ENCODE peak calls at places on chromosomes 4 and X, in nine cellular contexts. One of them, this sample, is unnamed.

GRCh38 chr4:74054483-74055032 is 16.1 kb upstream of the CXCL3 start:
- DNase-seq in activated CD8-positive, alpha-beta memory T cell treated with anti-CD3 and anti-CD28 coated beads, Interleukin-2, amount 50 U/mL, for 4 hours: no peak
- DNase-seq in left cardiac atrium: no peak
- DNase-seq in NCI-H1092: no peak
- DNase-seq in activated T-cell treated with anti-CD3 and anti-CD28 coated beads for 24 hours: no peak
- DNase-seq in germinal center: no peak
- DNase-seq in GM20000: no peak
- DNase-seq in neural crest cell: no peak
- DNase-seq in fibroblast of pulmonary artery: no peak
- DNase-seq in this sample: no peak

GRCh38 chr4:8281519-8282133 is 12.1 kb downstream of the HTRA3 start:
- DNase-seq in activated CD8-positive, alpha-beta memory T cell treated with anti-CD3 and anti-CD28 coated beads, Interleukin-2, amount 50 U/mL, for 4 hours: no peak
- DNase-seq in left cardiac atrium: peak
- DNase-seq in NCI-H1092: no peak
- DNase-seq in activated T-cell treated with anti-CD3 and anti-CD28 coated beads for 24 hours: no peak
- DNase-seq in germinal center: no peak
- DNase-seq in GM20000: no peak
- DNase-seq in neural crest cell: no peak
- DNase-seq in fibroblast of pulmonary artery: peak
- DNase-seq in this sample: peak

GRCh38 chr4:100294356-100294755 is 104.1 kb upstream of the DDIT4L start:
- DNase-seq in activated CD8-positive, alpha-beta memory T cell treated with anti-CD3 and anti-CD28 coated beads, Interleukin-2, amount 50 U/mL, for 4 hours: no peak
- DNase-seq in left cardiac atrium: no peak
- DNase-seq in NCI-H1092: no peak
- DNase-seq in activated T-cell treated with anti-CD3 and anti-CD28 coated beads for 24 hours: no peak
- DNase-seq in germinal center: no peak
- DNase-seq in GM20000: no peak
- DNase-seq in neural crest cell: no peak
- DNase-seq in fibroblast of pulmonary artery: peak
- DNase-seq in this sample: no peak

GRCh38 chr4:22019676-22020075 is 71.1 kb upstream of the KCNIP4 start:
- DNase-seq in activated CD8-positive, alpha-beta memory T cell treated with anti-CD3 and anti-CD28 coated beads, Interleukin-2, amount 50 U/mL, for 4 hours: no peak
- DNase-seq in left cardiac atrium: no peak
- DNase-seq in NCI-H1092: no peak
- DNase-seq in activated T-cell treated with anti-CD3 and anti-CD28 coated beads for 24 hours: no peak
- DNase-seq in germinal center: no peak
- DNase-seq in GM20000: no peak
- DNase-seq in neural crest cell: no peak
- DNase-seq in fibroblast of pulmonary artery: peak
- DNase-seq in this sample: no peak

GRCh38 chr4:78533854-78534253 is 17.7 kb upstream of the ANXA3 start:
- DNase-seq in activated CD8-positive, alpha-beta memory T cell treated with anti-CD3 and anti-CD28 coated beads, Interleukin-2, amount 50 U/mL, for 4 hours: no peak
- DNase-seq in left cardiac atrium: no peak
- DNase-seq in NCI-H1092: no peak
- DNase-seq in activated T-cell treated with anti-CD3 and anti-CD28 coated beads for 24 hours: no peak
- DNase-seq in germinal center: no peak
- DNase-seq in GM20000: no peak
- DNase-seq in neural crest cell: no peak
- DNase-seq in fibroblast of pulmonary artery: no peak
- DNase-seq in this sample: no peak

GRCh38 chr4:85527815-85528214 is 52.9 kb downstream of the ARHGAP24 start:
- DNase-seq in activated CD8-positive, alpha-beta memory T cell treated with anti-CD3 and anti-CD28 coated beads, Interleukin-2, amount 50 U/mL, for 4 hours: no peak
- DNase-seq in left cardiac atrium: no peak
- DNase-seq in NCI-H1092: no peak
- DNase-seq in activated T-cell treated with anti-CD3 and anti-CD28 coated beads for 24 hours: no peak
- DNase-seq in germinal center: no peak
- DNase-seq in GM20000: no peak
- DNase-seq in neural crest cell: no peak
- DNase-seq in fibroblast of pulmonary artery: no peak
- DNase-seq in this sample: no peak

GRCh38 chr4:48642421-48643144 is 137.5 kb downstream of the FRYL start:
- DNase-seq in activated CD8-positive, alpha-beta memory T cell treated with anti-CD3 and anti-CD28 coated beads, Interleukin-2, amount 50 U/mL, for 4 hours: no peak
- DNase-seq in left cardiac atrium: no peak
- DNase-seq in NCI-H1092: no peak
- DNase-seq in activated T-cell treated with anti-CD3 and anti-CD28 coated beads for 24 hours: no peak
- DNase-seq in germinal center: no peak
- DNase-seq in GM20000: no peak
- DNase-seq in neural crest cell: no peak
- DNase-seq in fibroblast of pulmonary artery: peak
- DNase-seq in this sample: no peak

GRCh38 chr4:123452585-123452984 is 56.0 kb downstream of the SPRY1 start:
- DNase-seq in activated CD8-positive, alpha-beta memory T cell treated with anti-CD3 and anti-CD28 coated beads, Interleukin-2, amount 50 U/mL, for 4 hours: peak
- DNase-seq in left cardiac atrium: peak
- DNase-seq in NCI-H1092: peak
- DNase-seq in activated T-cell treated with anti-CD3 and anti-CD28 coated beads for 24 hours: no peak
- DNase-seq in germinal center: no peak
- DNase-seq in GM20000: no peak
- DNase-seq in neural crest cell: no peak
- DNase-seq in fibroblast of pulmonary artery: peak
- DNase-seq in this sample: no peak

GRCh38 chrX:105314468-105314867 is 94.0 kb upstream of the TEX13A start:
- DNase-seq in activated CD8-positive, alpha-beta memory T cell treated with anti-CD3 and anti-CD28 coated beads, Interleukin-2, amount 50 U/mL, for 4 hours: no peak
- DNase-seq in left cardiac atrium: no peak
- DNase-seq in NCI-H1092: no peak
- DNase-seq in activated T-cell treated with anti-CD3 and anti-CD28 coated beads for 24 hours: no peak
- DNase-seq in germinal center: no peak
- DNase-seq in GM20000: no peak
- DNase-seq in neural crest cell: no peak
- DNase-seq in fibroblast of pulmonary artery: peak
- DNase-seq in this sample: no peak

GRCh38 chr4:112523764-112524505 is 8.0 kb upstream of the NEUROG2 start:
- DNase-seq in activated CD8-positive, alpha-beta memory T cell treated with anti-CD3 and anti-CD28 coated beads, Interleukin-2, amount 50 U/mL, for 4 hours: peak
- DNase-seq in left cardiac atrium: peak
- DNase-seq in NCI-H1092: peak
- DNase-seq in activated T-cell treated with anti-CD3 and anti-CD28 coated beads for 24 hours: peak
- DNase-seq in germinal center: peak
- DNase-seq in GM20000: peak
- DNase-seq in neural crest cell: peak
- DNase-seq in fibroblast of pulmonary artery: peak
- DNase-seq in this sample: no peak

GRCh38 chr4:121668368-121669162 is 28.2 kb downstream of the ANXA5 start:
- DNase-seq in activated CD8-positive, alpha-beta memory T cell treated with anti-CD3 and anti-CD28 coated beads, Interleukin-2, amount 50 U/mL, for 4 hours: no peak
- DNase-seq in left cardiac atrium: no peak
- DNase-seq in NCI-H1092: no peak
- DNase-seq in activated T-cell treated with anti-CD3 and anti-CD28 coated beads for 24 hours: no peak
- DNase-seq in germinal center: no peak
- DNase-seq in GM20000: no peak
- DNase-seq in neural crest cell: no peak
- DNase-seq in fibroblast of pulmonary artery: peak
- DNase-seq in this sample: no peak

GRCh38 chrX:47571215-47571614 is 10.2 kb downstream of the ARAF start:
- DNase-seq in activated CD8-positive, alpha-beta memory T cell treated with anti-CD3 and anti-CD28 coated beads, Interleukin-2, amount 50 U/mL, for 4 hours: no peak
- DNase-seq in left cardiac atrium: no peak
- DNase-seq in NCI-H1092: no peak
- DNase-seq in activated T-cell treated with anti-CD3 and anti-CD28 coated beads for 24 hours: no peak
- DNase-seq in germinal center: no peak
- DNase-seq in GM20000: no peak
- DNase-seq in neural crest cell: no peak
- DNase-seq in fibroblast of pulmonary artery: no peak
- DNase-seq in this sample: no peak